ENCODE peak calls at places on chromosomes 13 and 19, in six cellular contexts. V is T-helper 17 cell, S is RPMI8226, U is AG09319, I is upper lobe of right lung, G is T-cell. F is an unnamed sample.

GRCh38 chr19:50478901-50479715 is 2.5 kb upstream of the GARIN5A start:
- DNase-seq in V (no peak), S (no peak), U (peak; percentile 1), I (peak; percentile 63), G (peak; percentile 19), F (no peak)

GRCh38 chr19:15977193-15977592 is 28.4 kb downstream of the OR10H4 start:
- DNase-seq in V (no peak), S (no peak), U (no peak), I (no peak), G (no peak), F (no peak)

GRCh38 chr13:44967656-44968451 is 21.4 kb downstream of the NUFIP1 start:
- DNase-seq in V (no peak), S (no peak), U (no peak), I (no peak), G (no peak), F (no peak)

GRCh38 chr13:23867027-23867491 is 22.1 kb downstream of the MIPEP start:
- DNase-seq in V (no peak), S (no peak), U (no peak), I (no peak), G (no peak), F (no peak)

GRCh38 chr19:41431426-41432386 is 4.5 kb upstream of the B3GNT8 start:
- DNase-seq in V (no peak), S (no peak), U (no peak), I (no peak), G (no peak), F (no peak)

GRCh38 chr13:83449666-83450395 is 432.4 kb downstream of the SLITRK1 start:
- DNase-seq in V (no peak), S (no peak), U (peak; percentile 8), I (no peak), G (no peak), F (no peak)

GRCh38 chr19:42255766-42256750 is 1.1 kb upstream of the ERF start:
- DNase-seq in V (no peak), S (peak; percentile 18), U (no peak), I (peak; percentile 73), G (no peak), F (no peak)

GRCh38 chr13:36997716-36998427 is 1.3 kb downstream of the ALG5 start:
- DNase-seq in V (no peak), S (no peak), U (no peak), I (no peak), G (no peak), F (no peak)

GRCh38 chr13:76856141-76856571 is 30.0 kb downstream of the KCTD12 start:
- DNase-seq in V (no peak), S (no peak), U (peak; percentile 28), I (no peak), G (no peak), F (no peak)

GRCh38 chr13:70098669-70099068 is 9.0 kb upstream of the ATXN8OS start:
- DNase-seq in V (no peak), S (no peak), U (no peak), I (no peak), G (no peak), F (no peak)

F was measured in T-helper 1 cell.